ENCODE peak calls at places on chromosomes 3 and 15, in six cellular contexts. M, K, X, L, Z and N are unnamed samples.

GRCh38 chr15:37096878-37097568 is 3.3 kb downstream of the MEIS2 start:
- DNase-seq in Z (no peak), L (no peak), M (no peak), X (no peak), K (no peak), N (no peak)

GRCh38 chr3:190605385-190605784 is 91.5 kb downstream of the IL1RAP start:
- DNase-seq in M (no peak), X (no peak), Z (no peak), K (no peak), L (no peak), N (no peak)

GRCh38 chr3:147130461-147130860 is 275.9 kb downstream of the ZIC4 start:
- DNase-seq in X (no peak), L (no peak), Z (no peak), M (no peak), K (no peak), N (no peak)

GRCh38 chr3:50604628-50605588 is 6.7 kb downstream of the CISH start:
- DNase-seq in L (no peak), K (no peak), X (peak), Z (no peak), M (peak), N (peak)

GRCh38 chr15:42102646-42103235 is 8.4 kb upstream of the PLA2G4D start:
- DNase-seq in K (no peak), X (no peak), M (no peak), L (no peak), Z (no peak), N (no peak)

GRCh38 chr3:135966349-135966695 is 794 bp downstream of the PPP2R3A start:
- DNase-seq in X (no peak), K (no peak), L (no peak), Z (no peak), M (peak), N (no peak)

GRCh38 chr15:42511010-42511396 is 15.6 kb downstream of the SNAP23 start:
- DNase-seq in K (no peak), M (no peak), Z (no peak), L (no peak), X (no peak), N (no peak)

GRCh38 chr3:128483657-128484403 is 9.2 kb downstream of the GATA2 start:
- DNase-seq in L (no peak), X (no peak), Z (no peak), K (no peak), M (no peak), N (no peak)

GRCh38 chr3:105827959-105828358 is 40.9 kb downstream of the CBLB start:
- DNase-seq in L (peak), M (no peak), X (peak), Z (peak), K (peak), N (no peak)

GRCh38 chr3:38015984-38016383 is 13.5 kb downstream of the PLCD1 start:
- DNase-seq in M (no peak), X (no peak), K (no peak), Z (no peak), L (no peak), N (no peak)

GRCh38 chr3:133301731-133302130 is 98.1 kb upstream of the BFSP2 start:
- DNase-seq in X (no peak), Z (no peak), M (no peak), L (no peak), K (no peak), N (no peak)

GRCh38 chr3:19232566-19232965 is 84.3 kb downstream of the KCNH8 start:
- DNase-seq in K (no peak), L (no peak), M (no peak), X (no peak), Z (no peak), N (no peak)

GRCh38 chr3:7211740-7212139 is 350.8 kb downstream of the GRM7 start:
- DNase-seq in X (no peak), K (no peak), M (no peak), Z (no peak), L (no peak), N (no peak)

GRCh38 chr3:87358066-87358465 is 81.7 kb upstream of the POU1F1 start:
- DNase-seq in M (no peak), X (no peak), L (no peak), Z (no peak), K (no peak), N (no peak)

GRCh38 chr3:27213450-27213849 is 155.7 kb downstream of the NEK10 start:
- DNase-seq in L (no peak), K (no peak), X (no peak), M (no peak), Z (no peak), N (no peak)

GRCh38 chr3:57952208-57952631 is 56.0 kb upstream of the FLNB start:
- DNase-seq in X (no peak), Z (no peak), K (peak), L (no peak), M (no peak), N (no peak)

GRCh38 chr3:94234177-94234788 is 171.4 kb downstream of the NSUN3 start:
- DNase-seq in M (peak), Z (no peak), X (no peak), L (peak), K (peak), N (peak)

GRCh38 chr3:50633233-50633795 is 16.4 kb downstream of the MAPKAPK3 start:
- DNase-seq in Z (no peak), X (no peak), M (no peak), K (no peak), L (no peak), N (no peak)

GRCh38 chr15:46857103-46857502 is 860.2 kb upstream of the SEMA6D start:
- DNase-seq in Z (no peak), M (no peak), X (no peak), K (no peak), L (no peak), N (no peak)

GRCh38 chr3:191329654-191330308 is 545 bp downstream of the UTS2B start:
- DNase-seq in X (peak), L (no peak), M (no peak), K (no peak), Z (peak), N (peak)

GRCh38 chr3:160447544-160447943 is 2.0 kb downstream of the TRIM59 start:
- DNase-seq in Z (no peak), X (no peak), L (no peak), M (no peak), K (no peak), N (no peak)

GRCh38 chr3:160451602-160452001 is 2.0 kb upstream of the TRIM59 start:
- DNase-seq in X (no peak), M (no peak), Z (no peak), K (no peak), L (no peak), N (no peak)

GRCh38 chr3:160448845-160449659 is 534 bp downstream of the TRIM59 start:
- DNase-seq in M (no peak), Z (no peak), L (no peak), K (no peak), X (no peak), N (no peak)

GRCh38 chr3:160450846-160451245 is 1.3 kb upstream of the TRIM59 start:
- DNase-seq in X (no peak), L (no peak), Z (no peak), M (no peak), K (no peak), N (no peak)

DNA sequence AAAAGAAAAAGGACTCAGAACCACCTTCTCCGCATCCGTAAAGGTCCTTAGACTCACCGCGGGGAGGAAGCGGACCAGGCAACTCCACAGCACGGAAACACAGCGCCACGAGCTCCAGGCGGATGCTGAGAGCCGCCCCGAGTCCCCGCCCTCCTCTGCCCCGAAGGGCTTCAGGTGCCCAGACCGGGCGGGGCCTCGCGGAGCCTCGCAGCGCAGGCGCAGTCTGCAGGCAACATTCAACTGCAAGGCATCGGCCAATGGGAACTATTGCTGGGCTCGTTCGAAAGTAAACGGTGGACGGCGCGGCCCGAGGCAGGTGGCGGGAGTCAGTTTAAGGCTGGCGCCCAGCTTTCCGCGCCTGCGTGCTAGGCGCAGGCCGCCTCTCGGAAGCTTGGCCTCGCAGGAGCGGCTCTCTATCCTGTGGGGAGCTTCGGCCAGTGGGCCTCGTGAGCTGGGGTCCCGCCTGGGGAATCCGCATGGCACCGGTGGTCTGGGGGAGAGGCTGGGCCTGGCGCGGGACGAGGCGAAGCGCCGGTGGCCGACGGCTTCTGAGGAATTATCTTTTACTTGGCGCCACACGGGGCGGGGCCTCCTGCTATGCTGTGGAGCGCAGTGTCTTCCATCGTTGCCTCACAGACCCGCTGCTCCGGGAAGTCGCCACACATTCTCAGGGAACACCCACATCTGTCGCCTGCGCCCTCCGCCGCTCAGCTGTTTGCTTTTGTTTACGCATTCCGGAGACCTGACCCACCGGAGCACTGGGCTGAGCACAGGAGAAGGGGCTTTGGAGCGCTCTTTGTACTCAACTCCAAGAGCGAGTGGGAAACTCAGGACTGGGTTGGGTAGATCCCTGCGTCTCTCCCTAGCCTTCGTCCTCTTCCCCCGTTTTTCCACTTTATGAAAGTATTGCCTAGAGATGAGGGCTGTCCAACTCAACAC is at the start of gene TRIM59:
- DNase-seq in L (peak), Z (peak), M (peak), K (peak), X (peak), N (peak)
- TF ChIP-seq POLR2A in L (peak), Z (no peak), M (no peak), K (peak), X (peak), N (peak)

GRCh38 chr15:31214158-31214863 is 112.3 kb upstream of the KLF13 start:
- DNase-seq in L (no peak), K (no peak), M (no peak), X (no peak), Z (peak), N (no peak)

GRCh38 chr15:31216210-31216911 is 110.3 kb upstream of the KLF13 start:
- DNase-seq in K (no peak), L (peak), M (peak), Z (peak), X (peak), N (peak)

GRCh38 chr15:31215490-31216209 is 111.0 kb upstream of the KLF13 start:
- DNase-seq in X (peak), K (no peak), Z (peak), M (peak), L (peak), N (peak)

GRCh38 chr15:31212956-31213694 is 111.6 kb upstream of the TRPM1 start:
- DNase-seq in Z (peak), L (no peak), X (no peak), M (no peak), K (no peak), N (peak)

GRCh38 chr15:31214864-31215489 is 111.7 kb upstream of the KLF13 start:
- DNase-seq in L (no peak), K (no peak), M (peak), Z (peak), X (peak), N (peak)
- TF ChIP-seq POLR2A in L (no peak), K (no peak), M (no peak), Z (no peak), X (no peak), N (no peak)

DNA sequence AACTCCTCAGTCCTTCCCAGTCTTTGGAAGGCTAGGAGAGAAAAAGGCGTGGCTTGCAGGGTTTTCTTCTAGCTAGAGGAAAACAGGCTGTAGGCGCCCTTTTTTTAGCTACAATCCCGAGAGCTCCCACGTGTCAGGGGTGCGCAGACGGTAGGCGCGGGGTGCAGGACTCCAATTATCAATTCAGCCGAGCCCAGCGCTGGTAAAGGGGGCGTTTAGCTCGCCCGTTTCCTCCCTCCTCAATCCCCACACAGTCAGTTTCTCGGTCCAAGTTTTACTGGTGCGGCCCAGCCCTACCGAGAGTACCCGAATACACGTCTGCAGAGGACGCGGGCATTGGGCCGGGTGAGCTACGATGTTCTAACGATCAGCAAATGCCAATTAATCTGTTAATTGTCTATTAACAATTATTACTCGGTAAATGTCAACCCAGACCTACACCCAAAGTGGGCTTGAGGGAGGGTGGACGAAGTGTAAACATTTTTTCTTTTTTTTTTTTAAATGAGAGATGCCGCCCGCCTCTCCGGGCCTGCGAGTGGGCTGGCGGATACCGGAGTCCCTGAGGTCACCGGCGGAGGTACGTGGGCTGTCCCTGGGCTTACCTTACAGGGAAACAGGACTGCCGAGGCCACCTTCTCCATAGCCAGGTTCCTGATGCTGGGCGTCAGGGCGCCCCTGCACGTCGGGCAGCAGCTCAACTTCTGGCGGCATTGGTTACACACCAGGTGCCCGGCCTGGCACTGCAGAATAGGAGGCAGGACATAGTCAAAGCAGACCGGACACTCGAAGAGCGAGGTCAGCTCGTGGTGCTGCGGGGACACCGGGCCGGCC is 923 bp downstream of the SIAH2 start:
- DNase-seq in M (peak), X (peak), K (no peak), L (peak), Z (peak), N (peak)
- TF ChIP-seq POLR2A in M (peak), X (peak), K (peak), L (no peak), Z (peak), N (peak)

GRCh38 chr15:93026359-93026758 is 62.7 kb downstream of the RGMA start:
- DNase-seq in L (no peak), M (no peak), Z (peak), K (no peak), X (no peak), N (no peak)
- TF ChIP-seq POLR2A in L (no peak), M (no peak), Z (no peak), K (no peak), X (no peak), N (no peak)

GRCh38 chr3:101848754-101849713 is at the start of gene NFKBIZ:
- DNase-seq in K (peak), X (peak), M (peak), Z (peak), L (peak), N (peak)

GRCh38 chr3:101848326-101848725 is 988 bp upstream of the NFKBIZ start:
- DNase-seq in M (no peak), X (no peak), L (no peak), Z (no peak), K (no peak), N (no peak)

GRCh38 chr3:101850327-101851048 is 1.2 kb downstream of the NFKBIZ start:
- DNase-seq in X (no peak), M (no peak), L (no peak), Z (peak), K (no peak), N (no peak)

GRCh38 chr3:101851072-101851471 is 1.8 kb downstream of the NFKBIZ start:
- DNase-seq in Z (no peak), K (no peak), X (no peak), M (no peak), L (no peak), N (no peak)

GRCh38 chr3:101849714-101850326 is 506 bp downstream of the NFKBIZ start:
- DNase-seq in K (no peak), L (no peak), M (peak), Z (peak), X (peak), N (peak)
- TF ChIP-seq POLR2A in K (no peak), L (no peak), M (no peak), Z (peak), X (no peak), N (no peak)

GRCh38 chr3:170714151-170714550 is 128.3 kb upstream of the SLC7A14 start:
- DNase-seq in K (no peak), X (no peak), Z (no peak), M (no peak), L (no peak), N (no peak)
- TF ChIP-seq POLR2A in K (no peak), X (no peak), Z (no peak), M (no peak), L (no peak), N (no peak)

GRCh38 chr3:9731206-9732079 is at the start of gene BRPF1:
- DNase-seq in X (peak), Z (peak), K (peak), L (peak), M (peak), N (peak)
- TF ChIP-seq POLR2A in X (peak), Z (peak), K (peak), L (peak), M (no peak), N (no peak)